ENCODE peak calls at places on chromosomes 7 and 10, in four cellular contexts. V is transverse colon, H is stomach, E is sigmoid colon. C is an unnamed sample.

GRCh38 chr7:41942468-41943097 is 239.7 kb upstream of the INHBA start:
- DNase-seq in V (peak), H (no peak), E (no peak), C (no peak)

GRCh38 chr10:122267849-122268737 is 3.0 kb upstream of the BTBD16 start:
- DNase-seq in V (peak), H (peak), E (peak), C (no peak)

GRCh38 chr7:115297651-115298050 is 375.8 kb downstream of the MDFIC start:
- DNase-seq in V (peak), H (peak), E (no peak), C (no peak)

GRCh38 chr10:123556049-123556448 is 110.1 kb upstream of the GPR26 start:
- DNase-seq in V (no peak), H (no peak), E (peak), C (no peak)

GRCh38 chr7:141585592-141586510 is 34.6 kb downstream of the AGK start:
- DNase-seq in V (no peak), H (no peak), E (no peak), C (no peak)

GRCh38 chr10:541750-542371 is 147.6 kb downstream of the DIP2C start:
- DNase-seq in V (no peak), H (peak), E (peak), C (no peak)

GRCh38 chr10:73577788-73578187 is 13.4 kb downstream of the USP54 start:
- DNase-seq in V (peak), H (peak), E (peak), C (peak)

GRCh38 chr10:3353235-3353634 is 180.7 kb upstream of the PITRM1 start:
- DNase-seq in V (no peak), H (no peak), E (no peak), C (no peak)

GRCh38 chr10:1194161-1194560 is 138.0 kb downstream of the WDR37 start:
- DNase-seq in V (no peak), H (no peak), E (no peak), C (no peak)

GRCh38 chr7:78326870-78327269 is 528.3 kb downstream of the PHTF2 start:
- DNase-seq in V (no peak), H (no peak), E (no peak), C (no peak)

GRCh38 chr10:119378737-119379067 is 163.8 kb downstream of the RGS10 start:
- DNase-seq in V (no peak), H (no peak), E (no peak), C (no peak)

GRCh38 chr10:119817991-119818888 is 54.4 kb downstream of the MCMBP start:
- DNase-seq in V (peak), H (peak), E (peak), C (peak)

DNA sequence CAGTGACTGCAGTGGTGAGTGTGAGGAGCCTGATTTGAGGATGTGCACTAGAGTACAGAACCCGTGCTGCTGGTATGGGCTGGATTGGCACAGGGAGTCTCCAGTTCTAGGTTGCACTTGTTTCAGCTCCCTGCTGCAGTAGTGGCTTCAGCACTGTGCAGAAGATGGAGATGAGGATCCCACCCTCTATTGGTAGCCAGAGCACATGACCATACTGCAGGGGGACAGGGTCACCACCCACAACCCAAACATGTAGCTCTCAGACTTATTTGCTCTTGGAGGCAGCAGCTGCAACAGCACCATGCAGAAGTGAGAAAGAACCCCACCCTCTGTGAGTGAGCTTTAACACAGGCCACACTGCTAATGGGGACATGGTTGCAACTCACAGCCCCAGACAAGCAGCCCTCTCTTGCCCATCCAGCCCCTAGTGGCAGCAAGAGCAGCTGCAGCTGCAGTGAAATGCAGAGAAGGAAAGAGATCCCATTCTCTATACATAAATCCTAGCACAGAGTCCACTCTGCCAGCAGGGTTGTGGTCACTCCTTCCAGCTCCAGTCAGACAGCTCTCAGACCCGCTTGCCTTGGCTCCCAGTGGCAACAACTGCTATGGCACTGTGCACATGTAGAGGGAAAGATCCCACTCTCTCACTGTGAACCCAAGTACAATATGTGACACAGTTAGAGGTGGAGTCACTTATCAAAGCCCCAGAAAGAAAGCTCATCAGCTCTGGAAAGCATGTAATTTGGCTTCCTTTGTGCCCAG is 51.4 kb upstream of the SCIN start:
- DNase-seq in V (no peak), H (no peak), E (no peak), C (no peak)
- TF ChIP-seq CTCF in V (peak), H (peak), E (no peak), C (no peak)

GRCh38 chr10:131431978-131432690 is 120.6 kb upstream of the TCERG1L start:
- DNase-seq in V (no peak), H (no peak), E (no peak), C (no peak)
- TF ChIP-seq POLR2AphosphoS5 in V (no peak), H (no peak), E (no peak), C (no peak)

DNA sequence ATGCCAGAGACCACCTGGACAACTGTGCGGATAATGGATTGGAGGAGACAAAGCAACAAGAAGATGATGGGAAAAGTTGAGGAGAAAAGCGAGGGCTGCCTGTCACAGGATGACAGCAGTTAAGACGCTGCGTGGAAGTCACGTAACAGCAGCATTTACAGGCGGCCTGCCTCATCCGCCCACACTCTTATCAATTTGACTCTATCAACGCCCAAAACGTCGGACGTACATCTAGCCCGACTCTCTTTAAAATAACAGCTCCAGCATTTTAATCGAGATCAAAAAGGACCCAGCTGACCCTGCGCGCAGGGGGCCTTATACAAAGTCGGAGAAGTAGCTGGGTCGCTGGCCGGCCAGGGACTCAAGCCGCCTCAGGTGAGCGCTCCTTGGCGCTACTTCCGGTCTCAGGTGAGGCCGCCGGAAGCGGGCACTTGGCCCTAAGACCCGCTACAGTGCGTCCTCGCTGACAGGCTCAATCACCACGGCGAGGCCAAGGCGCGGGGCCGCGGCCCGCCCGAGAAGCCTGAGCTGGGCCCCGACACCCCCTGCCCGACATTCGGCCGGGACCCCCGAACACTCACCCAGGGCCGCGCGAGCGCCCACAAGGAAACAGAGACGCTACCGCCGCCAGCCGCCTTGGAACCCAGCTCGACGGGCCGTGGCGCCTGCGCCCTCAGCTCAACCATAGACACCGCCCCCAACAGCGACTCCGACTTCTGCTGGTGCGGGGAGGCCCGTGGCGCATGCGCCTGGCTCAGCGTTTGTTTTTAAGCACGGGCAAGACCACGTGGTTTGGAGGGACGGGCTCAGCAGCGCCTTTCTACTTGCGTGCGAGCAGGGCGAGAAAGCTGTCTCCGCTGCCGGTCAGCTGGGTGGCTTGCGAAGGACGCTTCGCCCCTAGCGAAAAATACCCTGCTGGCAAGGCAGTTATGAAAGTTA is at the start of gene ERCC6:
- DNase-seq in V (peak), H (peak), E (peak), C (peak)
- H3K27ac ChIP-seq in V (peak), H (peak), E (peak), C (peak)

GRCh38 chr10:113997428-113997827 is 46.2 kb upstream of the ADRB1 start:
- DNase-seq in V (peak), H (no peak), E (peak), C (no peak)

GRCh38 chr10:113999520-113999919 is 44.1 kb upstream of the ADRB1 start:
- DNase-seq in V (peak), H (no peak), E (no peak), C (no peak)

GRCh38 chr10:114000461-114000860 is 43.2 kb upstream of the ADRB1 start:
- DNase-seq in V (no peak), H (no peak), E (no peak), C (no peak)

GRCh38 chr10:114002422-114002821 is 41.2 kb upstream of the ADRB1 start:
- DNase-seq in V (no peak), H (no peak), E (no peak), C (no peak)
- TF ChIP-seq CTCF in V (no peak), H (no peak), E (no peak), C (no peak)